ENCODE peak calls at places on chromosomes 12 and 14, in eight cellular contexts. One of them, this sample, is unnamed.

GRCh38 chr12:26848156-26848825 is 15.3 kb upstream of the ITPR2 start:
- DNase-seq in NB4: no peak
- DNase-seq in CD4-positive, alpha-beta memory T cell: no peak
- DNase-seq in NCI-H2171 treated with DMSO at 0.1 percent for 48 hours: no peak
- DNase-seq in activated T-cell treated with anti-CD3 and anti-CD28 coated beads for 24 hours: no peak
- DNase-seq in EL: peak; percentile 18
- DNase-seq in activated naive CD4-positive, alpha-beta T cell treated with Interleukin-2 at 50 U/mL for 16 hours: no peak
- DNase-seq in iPS-NIHi11: no peak
- DNase-seq in this sample: no peak

GRCh38 chr12:52086944-52087835 is 7.7 kb downstream of the SMIM41 start:
- DNase-seq in NB4: no peak
- DNase-seq in CD4-positive, alpha-beta memory T cell: no peak
- DNase-seq in NCI-H2171 treated with DMSO at 0.1 percent for 48 hours: no peak
- DNase-seq in activated T-cell treated with anti-CD3 and anti-CD28 coated beads for 24 hours: no peak
- DNase-seq in EL: no peak
- DNase-seq in activated naive CD4-positive, alpha-beta T cell treated with Interleukin-2 at 50 U/mL for 16 hours: no peak
- DNase-seq in iPS-NIHi11: no peak
- DNase-seq in this sample: no peak

GRCh38 chr14:63229330-63230059 is 25.3 kb downstream of the RHOJ start:
- DNase-seq in NB4: no peak
- DNase-seq in CD4-positive, alpha-beta memory T cell: no peak
- DNase-seq in NCI-H2171 treated with DMSO at 0.1 percent for 48 hours: no peak
- DNase-seq in activated T-cell treated with anti-CD3 and anti-CD28 coated beads for 24 hours: no peak
- DNase-seq in EL: no peak
- DNase-seq in activated naive CD4-positive, alpha-beta T cell treated with Interleukin-2 at 50 U/mL for 16 hours: no peak
- DNase-seq in iPS-NIHi11: no peak
- DNase-seq in this sample: no peak

GRCh38 chr12:92927055-92927435 is 2.0 kb downstream of the EEA1 start:
- DNase-seq in NB4: peak; percentile 61
- DNase-seq in CD4-positive, alpha-beta memory T cell: peak; percentile 61
- DNase-seq in NCI-H2171 treated with DMSO at 0.1 percent for 48 hours: peak; percentile 11
- DNase-seq in activated T-cell treated with anti-CD3 and anti-CD28 coated beads for 24 hours: peak; percentile 56
- DNase-seq in EL: peak; percentile 84
- DNase-seq in activated naive CD4-positive, alpha-beta T cell treated with Interleukin-2 at 50 U/mL for 16 hours: peak; percentile 61
- DNase-seq in iPS-NIHi11: no peak
- DNase-seq in this sample: peak; percentile 44

GRCh38 chr12:48750769-48751356 is 34.4 kb upstream of the CCNT1 start:
- DNase-seq in NB4: no peak
- DNase-seq in CD4-positive, alpha-beta memory T cell: no peak
- DNase-seq in NCI-H2171 treated with DMSO at 0.1 percent for 48 hours: no peak
- DNase-seq in activated T-cell treated with anti-CD3 and anti-CD28 coated beads for 24 hours: no peak
- DNase-seq in EL: no peak
- DNase-seq in activated naive CD4-positive, alpha-beta T cell treated with Interleukin-2 at 50 U/mL for 16 hours: no peak
- DNase-seq in iPS-NIHi11: no peak
- DNase-seq in this sample: no peak

GRCh38 chr14:102279688-102280348 is 25.1 kb downstream of the MOK start:
- DNase-seq in NB4: peak; percentile 98
- DNase-seq in CD4-positive, alpha-beta memory T cell: no peak
- DNase-seq in NCI-H2171 treated with DMSO at 0.1 percent for 48 hours: no peak
- DNase-seq in activated T-cell treated with anti-CD3 and anti-CD28 coated beads for 24 hours: no peak
- DNase-seq in EL: peak; percentile 99
- DNase-seq in activated naive CD4-positive, alpha-beta T cell treated with Interleukin-2 at 50 U/mL for 16 hours: peak; percentile 3
- DNase-seq in iPS-NIHi11: no peak
- DNase-seq in this sample: no peak

GRCh38 chr12:25830456-25830855 is 128.0 kb upstream of the RASSF8 start:
- DNase-seq in NB4: no peak
- DNase-seq in CD4-positive, alpha-beta memory T cell: no peak
- DNase-seq in NCI-H2171 treated with DMSO at 0.1 percent for 48 hours: no peak
- DNase-seq in activated T-cell treated with anti-CD3 and anti-CD28 coated beads for 24 hours: no peak
- DNase-seq in EL: no peak
- DNase-seq in activated naive CD4-positive, alpha-beta T cell treated with Interleukin-2 at 50 U/mL for 16 hours: no peak
- DNase-seq in iPS-NIHi11: no peak
- DNase-seq in this sample: no peak

GRCh38 chr14:101581806-101582205 is 20.5 kb downstream of the DIO3 start:
- DNase-seq in NB4: no peak
- DNase-seq in CD4-positive, alpha-beta memory T cell: no peak
- DNase-seq in NCI-H2171 treated with DMSO at 0.1 percent for 48 hours: no peak
- DNase-seq in activated T-cell treated with anti-CD3 and anti-CD28 coated beads for 24 hours: no peak
- DNase-seq in EL: no peak
- DNase-seq in activated naive CD4-positive, alpha-beta T cell treated with Interleukin-2 at 50 U/mL for 16 hours: no peak
- DNase-seq in iPS-NIHi11: no peak
- DNase-seq in this sample: no peak

GRCh38 chr14:90513151-90514014 is 116.6 kb downstream of the CALM1 start:
- DNase-seq in NB4: no peak
- DNase-seq in CD4-positive, alpha-beta memory T cell: no peak
- DNase-seq in NCI-H2171 treated with DMSO at 0.1 percent for 48 hours: peak; percentile 94
- DNase-seq in activated T-cell treated with anti-CD3 and anti-CD28 coated beads for 24 hours: no peak
- DNase-seq in EL: no peak
- DNase-seq in activated naive CD4-positive, alpha-beta T cell treated with Interleukin-2 at 50 U/mL for 16 hours: no peak
- DNase-seq in iPS-NIHi11: peak; percentile 69
- DNase-seq in this sample: no peak

GRCh38 chr14:27750096-27750495 is 1016.5 kb upstream of the FOXG1 start:
- DNase-seq in NB4: no peak
- DNase-seq in CD4-positive, alpha-beta memory T cell: no peak
- DNase-seq in NCI-H2171 treated with DMSO at 0.1 percent for 48 hours: no peak
- DNase-seq in activated T-cell treated with anti-CD3 and anti-CD28 coated beads for 24 hours: no peak
- DNase-seq in EL: no peak
- DNase-seq in activated naive CD4-positive, alpha-beta T cell treated with Interleukin-2 at 50 U/mL for 16 hours: no peak
- DNase-seq in iPS-NIHi11: no peak
- DNase-seq in this sample: no peak

GRCh38 chr12:8036366-8036765 is 3.9 kb downstream of the FOXJ2 start:
- DNase-seq in NB4: no peak
- DNase-seq in CD4-positive, alpha-beta memory T cell: no peak
- DNase-seq in NCI-H2171 treated with DMSO at 0.1 percent for 48 hours: no peak
- DNase-seq in activated T-cell treated with anti-CD3 and anti-CD28 coated beads for 24 hours: no peak
- DNase-seq in EL: no peak
- DNase-seq in activated naive CD4-positive, alpha-beta T cell treated with Interleukin-2 at 50 U/mL for 16 hours: no peak
- DNase-seq in iPS-NIHi11: no peak
- DNase-seq in this sample: no peak

GRCh38 chr12:101230547-101230946 is 20.5 kb upstream of the SLC5A8 start:
- DNase-seq in NB4: no peak
- DNase-seq in CD4-positive, alpha-beta memory T cell: no peak
- DNase-seq in NCI-H2171 treated with DMSO at 0.1 percent for 48 hours: no peak
- DNase-seq in activated T-cell treated with anti-CD3 and anti-CD28 coated beads for 24 hours: no peak
- DNase-seq in EL: peak; percentile 89
- DNase-seq in activated naive CD4-positive, alpha-beta T cell treated with Interleukin-2 at 50 U/mL for 16 hours: no peak
- DNase-seq in iPS-NIHi11: no peak
- DNase-seq in this sample: no peak

GRCh38 chr12:130549361-130549760 is 166.7 kb downstream of the RIMBP2 start:
- DNase-seq in NB4: no peak
- DNase-seq in CD4-positive, alpha-beta memory T cell: no peak
- DNase-seq in NCI-H2171 treated with DMSO at 0.1 percent for 48 hours: no peak
- DNase-seq in activated T-cell treated with anti-CD3 and anti-CD28 coated beads for 24 hours: no peak
- DNase-seq in EL: no peak
- DNase-seq in activated naive CD4-positive, alpha-beta T cell treated with Interleukin-2 at 50 U/mL for 16 hours: no peak
- DNase-seq in iPS-NIHi11: no peak
- DNase-seq in this sample: no peak

GRCh38 chr14:92584856-92585255 is 71.3 kb downstream of the RIN3 start:
- DNase-seq in NB4: peak; percentile 88
- DNase-seq in CD4-positive, alpha-beta memory T cell: no peak
- DNase-seq in NCI-H2171 treated with DMSO at 0.1 percent for 48 hours: no peak
- DNase-seq in activated T-cell treated with anti-CD3 and anti-CD28 coated beads for 24 hours: no peak
- DNase-seq in EL: no peak
- DNase-seq in activated naive CD4-positive, alpha-beta T cell treated with Interleukin-2 at 50 U/mL for 16 hours: no peak
- DNase-seq in iPS-NIHi11: no peak
- DNase-seq in this sample: no peak

GRCh38 chr14:63910593-63911363 is 58.0 kb downstream of the SYNE2 start:
- DNase-seq in NB4: no peak
- DNase-seq in CD4-positive, alpha-beta memory T cell: no peak
- DNase-seq in NCI-H2171 treated with DMSO at 0.1 percent for 48 hours: no peak
- DNase-seq in activated T-cell treated with anti-CD3 and anti-CD28 coated beads for 24 hours: no peak
- DNase-seq in EL: no peak
- DNase-seq in activated naive CD4-positive, alpha-beta T cell treated with Interleukin-2 at 50 U/mL for 16 hours: no peak
- DNase-seq in iPS-NIHi11: no peak
- DNase-seq in this sample: no peak

GRCh38 chr14:103057372-103058208 is at the start of gene CDC42BPB:
- DNase-seq in NB4: peak; percentile 84
- DNase-seq in CD4-positive, alpha-beta memory T cell: peak; percentile 58
- DNase-seq in NCI-H2171 treated with DMSO at 0.1 percent for 48 hours: peak; percentile 90
- DNase-seq in activated T-cell treated with anti-CD3 and anti-CD28 coated beads for 24 hours: peak; percentile 43
- DNase-seq in EL: peak; percentile 95
- DNase-seq in activated naive CD4-positive, alpha-beta T cell treated with Interleukin-2 at 50 U/mL for 16 hours: peak; percentile 60
- DNase-seq in iPS-NIHi11: peak; percentile 98
- DNase-seq in this sample: peak; percentile 57

GRCh38 chr12:84355561-84355960 is 557.0 kb downstream of the SLC6A15 start:
- DNase-seq in NB4: no peak
- DNase-seq in CD4-positive, alpha-beta memory T cell: no peak
- DNase-seq in NCI-H2171 treated with DMSO at 0.1 percent for 48 hours: peak; percentile 52
- DNase-seq in activated T-cell treated with anti-CD3 and anti-CD28 coated beads for 24 hours: no peak
- DNase-seq in EL: no peak
- DNase-seq in activated naive CD4-positive, alpha-beta T cell treated with Interleukin-2 at 50 U/mL for 16 hours: no peak
- DNase-seq in iPS-NIHi11: no peak
- DNase-seq in this sample: no peak

This sample was measured in naive thymus-derived CD4-positive, alpha-beta T cell.